ENCODE peak calls at places on chromosomes 7 and 10, in eight cellular contexts. X is A549, H is HCT116, P is GM12878, W is K562, T is endothelial cell of umbilical vein, I is HepG2, Q is H1. C is an unnamed sample.

GRCh38 chr10:90674461-90674860 is 183.4 kb downstream of the HTR7 start:
- DNase-seq in X (no peak), I (no peak), Q (no peak), H (no peak), T (no peak), W (no peak), P (no peak), C (no peak)

GRCh38 chr7:118029881-118030422 is 154.0 kb upstream of the LSM8 start:
- DNase-seq in Q (no peak), H (no peak), W (no peak), P (no peak), I (no peak), X (no peak), T (no peak), C (no peak)

GRCh38 chr10:46024948-46025347 is 5.5 kb downstream of the NCOA4 start:
- DNase-seq in H (no peak), W (no peak), I (no peak), T (no peak), X (no peak), Q (no peak), P (no peak), C (no peak)

GRCh38 chr7:77353407-77353721 is 62.8 kb downstream of the GSAP start:
- DNase-seq in W (no peak), X (no peak), P (no peak), T (no peak), H (no peak), Q (no peak), I (no peak), C (no peak)

GRCh38 chr7:156941393-156942182 is 7.9 kb upstream of the NOM1 start:
- DNase-seq in I (no peak), Q (no peak), X (no peak), W (no peak), P (no peak), T (no peak), H (no peak), C (no peak)

GRCh38 chr7:106006906-106007305 is 43.8 kb downstream of the CDHR3 start:
- DNase-seq in W (no peak), P (no peak), I (no peak), Q (no peak), H (no peak), X (no peak), T (no peak), C (no peak)

GRCh38 chr7:81753392-81753791 is 16.5 kb downstream of the HGF start:
- DNase-seq in W (no peak), I (no peak), P (no peak), X (no peak), H (no peak), Q (no peak), T (no peak), C (no peak)

GRCh38 chr7:126398851-126399529 is 853.8 kb downstream of the GRM8 start:
- DNase-seq in X (no peak), P (no peak), T (no peak), H (no peak), I (no peak), Q (no peak), W (no peak), C (no peak)

GRCh38 chr7:130010689-130011412 is 40.3 kb downstream of the ZC3HC1 start:
- DNase-seq in X (peak), W (peak), H (peak), T (peak), Q (peak), I (peak), P (peak), C (peak)

GRCh38 chr7:101630591-101630990 is 1.5 kb upstream of the MYL10 start:
- DNase-seq in X (no peak), Q (no peak), T (peak), W (no peak), I (no peak), H (no peak), P (no peak), C (peak)
- TF ChIP-seq CTCF in X (no peak), Q (no peak), T (no peak), W (no peak), I (no peak), H (no peak), P (no peak), C (no peak)

DNA sequence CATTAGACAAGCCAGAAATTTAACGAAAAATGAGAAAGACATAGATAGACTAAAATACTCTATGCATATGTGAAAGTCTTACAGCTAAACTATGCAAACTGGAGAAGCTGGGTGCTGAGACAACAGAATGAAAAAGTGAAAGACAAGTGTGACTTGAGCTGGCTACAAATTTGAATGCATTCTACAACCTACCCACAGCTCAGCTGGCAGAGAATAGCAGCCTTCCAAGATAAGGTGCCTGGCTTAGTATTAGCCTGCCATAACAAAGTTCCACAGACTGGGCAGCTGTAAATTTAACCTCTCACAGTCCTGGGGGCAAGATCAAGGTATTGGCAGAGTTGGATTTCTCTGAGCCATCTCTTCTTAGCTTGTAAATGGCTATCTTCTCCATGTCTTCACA is 156.7 kb downstream of the CDC14C start:
- DNase-seq in X (no peak), Q (no peak), T (no peak), W (no peak), I (no peak), P (no peak), H (no peak), C (no peak)
- TF ChIP-seq POLR2A in X (no peak), Q (no peak), T (no peak), W (no peak), I (no peak), P (no peak), H (no peak), C (no peak)

GRCh38 chr7:139103057-139103820 is 6.3 kb downstream of the ZC3HAV1 start:
- DNase-seq in P (no peak), Q (no peak), H (no peak), X (no peak), I (no peak), T (peak), W (no peak), C (no peak)
- TF ChIP-seq MAX in P (no peak), Q (no peak), H (no peak), X (no peak), I (no peak), T (no peak), W (no peak), C (no peak)

GRCh38 chr10:683448-684071 is 5.9 kb downstream of the DIP2C start:
- DNase-seq in H (peak), X (peak), T (no peak), P (no peak), W (no peak), Q (no peak), I (no peak), C (no peak)
- TF ChIP-seq CTCF in H (no peak), X (peak), T (no peak), P (no peak), W (no peak), Q (no peak), I (no peak), C (no peak)

DNA sequence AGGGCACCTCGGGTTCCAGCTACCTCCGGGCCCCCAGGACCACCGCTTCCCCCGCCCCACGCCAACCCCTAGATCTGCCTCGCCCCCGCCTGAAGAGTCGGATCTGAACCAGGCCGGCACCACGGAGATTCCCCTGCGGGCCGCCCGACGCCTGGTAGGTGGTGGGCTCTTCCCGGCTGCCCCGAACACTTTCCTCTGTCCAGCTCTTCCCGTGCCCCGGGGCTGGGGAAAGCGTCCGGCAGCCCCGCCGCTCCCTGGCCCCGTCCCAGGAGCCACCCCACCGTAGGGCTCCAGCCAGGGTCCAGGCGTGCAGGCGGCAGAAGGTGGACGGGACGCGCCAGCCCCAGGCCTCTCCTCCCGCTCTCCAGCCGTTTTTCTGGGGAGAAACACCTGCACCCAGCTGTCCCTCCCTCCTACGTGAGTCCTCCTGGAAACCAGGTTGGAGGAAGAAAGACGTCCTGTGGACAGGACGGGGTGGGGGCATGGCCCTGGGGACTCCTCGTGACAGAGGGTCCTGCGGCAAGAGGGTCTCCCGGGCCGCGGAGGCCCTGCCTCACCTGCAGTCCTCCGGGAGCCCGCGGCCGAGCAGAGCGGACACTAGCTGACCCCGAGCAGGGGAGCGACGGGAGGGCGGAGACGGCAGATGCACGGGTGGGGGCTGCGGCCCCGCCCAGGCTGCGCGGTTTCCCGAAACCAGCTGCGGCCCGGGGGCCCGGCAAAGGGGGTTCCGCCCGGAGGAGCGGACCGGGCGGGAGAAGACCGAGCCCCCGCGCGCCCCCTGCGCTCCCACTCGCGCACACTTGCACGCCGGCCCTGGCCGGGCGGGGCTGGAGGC is at the start of gene TMEM176B:
- DNase-seq in W (no peak), I (no peak), Q (peak), X (no peak), H (no peak), T (no peak), P (no peak), C (no peak)
- TF ChIP-seq POLR2A in W (no peak), I (no peak), Q (no peak), X (no peak), H (no peak), T (no peak), P (no peak), C (no peak)

GRCh38 chr7:151845412-151846205 is 31.3 kb downstream of the PRKAG2 start:
- DNase-seq in W (no peak), T (no peak), X (no peak), H (no peak), P (no peak), I (no peak), Q (no peak), C (no peak)

GRCh38 chr7:151849008-151849878 is 27.7 kb downstream of the PRKAG2 start:
- DNase-seq in Q (no peak), I (no peak), P (no peak), X (no peak), W (no peak), H (no peak), T (no peak), C (no peak)

GRCh38 chr7:151847136-151847535 is 29.8 kb downstream of the PRKAG2 start:
- DNase-seq in Q (no peak), I (no peak), W (no peak), P (no peak), T (no peak), X (no peak), H (no peak), C (no peak)

GRCh38 chr7:151849879-151850260 is 27.0 kb downstream of the PRKAG2 start:
- DNase-seq in H (no peak), P (no peak), W (no peak), X (no peak), Q (no peak), I (no peak), T (no peak), C (no peak)

GRCh38 chr7:151847681-151848081 is 29.2 kb downstream of the PRKAG2 start:
- DNase-seq in Q (no peak), P (no peak), X (no peak), T (no peak), W (no peak), H (no peak), I (no peak), C (no peak)
- TF ChIP-seq MAX in Q (no peak), P (no peak), X (no peak), T (no peak), W (no peak), H (no peak), I (no peak), C (no peak)

DNA sequence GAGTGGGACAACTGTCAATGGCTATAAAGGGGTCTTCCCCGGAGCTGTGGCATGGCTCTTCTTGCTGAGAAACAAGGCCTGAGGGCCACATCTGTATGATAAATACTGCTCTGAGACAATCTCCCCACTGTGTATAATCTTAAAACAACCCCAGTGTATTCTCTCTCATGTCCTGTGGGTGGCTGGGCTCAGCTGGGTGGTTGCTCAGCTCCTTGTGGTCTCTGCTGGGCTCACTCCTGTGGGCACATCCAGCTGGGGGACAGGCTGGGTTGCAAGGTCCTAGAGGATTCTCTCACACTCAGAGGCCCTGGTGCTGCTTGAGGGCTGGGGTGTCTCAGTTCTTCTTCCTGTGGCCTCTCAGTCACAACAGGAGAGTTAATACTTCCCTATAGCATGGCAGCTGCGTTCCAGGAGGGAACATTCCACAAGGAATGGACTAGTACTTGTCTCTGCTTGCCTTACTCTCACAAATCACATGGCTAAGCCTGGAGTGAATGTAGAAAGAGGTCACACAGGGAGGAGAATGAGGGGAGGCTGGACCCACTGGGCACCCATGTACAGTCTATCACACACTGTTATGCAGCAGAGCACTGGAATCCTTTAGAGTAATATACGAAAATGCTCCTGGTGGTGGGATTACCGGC is 4.5 kb upstream of the EEPD1 start:
- DNase-seq in I (no peak), T (no peak), W (no peak), H (no peak), Q (no peak), X (no peak), P (no peak), C (no peak)
- TF ChIP-seq CTCF in I (no peak), T (no peak), W (no peak), H (no peak), Q (no peak), X (no peak), P (no peak), C (no peak)

DNA sequence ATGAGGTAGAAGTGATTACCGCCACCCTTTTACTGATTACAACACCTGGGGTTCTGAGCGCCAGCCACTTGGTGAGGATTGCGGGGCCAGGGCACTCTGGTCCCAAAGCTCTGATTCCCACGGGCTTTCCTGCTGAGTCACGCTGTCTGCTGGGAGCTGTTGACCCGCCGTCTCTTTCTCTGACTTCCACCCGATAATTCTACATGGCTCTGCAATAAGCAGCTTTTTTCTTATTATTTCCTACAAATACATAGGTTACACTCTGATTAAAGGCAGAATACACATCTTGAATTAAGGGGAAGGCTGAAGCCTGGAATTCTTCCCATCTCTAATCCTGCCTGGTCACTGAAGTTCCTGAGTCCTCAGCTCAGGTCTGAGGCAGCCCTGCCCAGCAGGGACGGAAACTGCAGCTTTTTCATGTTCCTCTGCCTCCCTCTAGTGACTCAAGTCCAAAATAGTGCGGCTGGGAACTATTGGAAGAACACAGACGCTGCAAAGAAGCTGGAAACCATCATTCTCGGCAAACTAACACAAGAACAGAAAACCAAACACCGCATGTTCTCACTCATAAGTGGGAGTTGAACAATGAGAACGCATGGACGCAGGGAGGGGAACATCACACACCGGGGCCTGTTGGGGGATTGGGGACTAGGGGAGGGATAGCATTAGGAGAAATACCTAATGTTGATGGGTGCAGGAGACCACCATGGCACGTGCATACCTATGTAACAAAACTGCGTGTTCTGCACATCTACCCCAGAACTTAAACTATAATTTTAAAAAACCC is 178.3 kb downstream of the PRKCQ start:
- DNase-seq in H (peak), T (peak), X (peak), W (peak), Q (peak), P (peak), I (peak), C (peak)
- TF ChIP-seq POLR2A in H (no peak), T (no peak), X (no peak), W (no peak), Q (no peak), P (no peak), I (no peak), C (no peak)

GRCh38 chr10:115355162-115355760 is 262.1 kb downstream of the ATRNL1 start:
- DNase-seq in X (peak), W (peak), Q (peak), H (peak), T (peak), P (peak), I (peak), C (peak)
- TF ChIP-seq MAX in X (no peak), W (no peak), Q (no peak), H (no peak), T (no peak), P (no peak), I (no peak), C (no peak)

DNA sequence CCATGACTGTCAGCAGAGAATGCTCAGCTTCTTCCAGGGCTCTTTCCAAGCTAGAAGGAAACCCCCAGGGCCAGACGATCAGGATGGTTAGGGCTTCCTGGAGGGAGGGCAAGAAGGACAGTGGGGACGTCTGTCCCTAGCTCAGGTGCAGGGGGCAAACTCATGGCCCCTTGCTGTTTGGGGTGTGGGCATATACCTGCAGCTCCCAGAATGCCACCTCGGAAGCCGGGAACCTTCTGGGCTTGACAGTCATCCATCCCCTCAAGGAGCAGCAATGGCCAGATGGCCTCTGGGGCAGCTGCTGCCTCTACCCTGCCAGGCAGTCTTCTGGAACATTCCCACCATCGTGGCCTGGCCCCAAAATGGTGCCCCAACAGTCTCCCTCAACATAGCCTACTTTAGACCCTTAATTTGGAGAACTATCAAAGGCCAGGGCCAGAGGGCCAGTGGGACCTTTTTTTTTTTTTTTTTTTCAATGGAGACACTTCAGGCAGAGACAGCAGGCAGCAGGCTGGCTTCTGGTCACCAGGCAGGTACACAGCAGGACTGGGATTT is 40.2 kb upstream of the ZMIZ1 start:
- DNase-seq in H (no peak), I (no peak), Q (no peak), P (no peak), X (no peak), T (no peak), W (no peak), C (no peak)
- TF ChIP-seq CTCF in H (no peak), I (no peak), Q (no peak), P (no peak), X (no peak), T (no peak), W (no peak), C (no peak)

C was measured in NB4.